ENCODE peak calls at places on chromosomes 11 and 22, in nine cellular contexts. B is CD4-positive, alpha-beta T cell; Z is sigmoid colon; Q is mammary epithelial cell; S is RWPE1; K is GM20000; C is fibroblast of pulmonary artery; W is fibroblast of lung; F is dorsolateral prefrontal cortex. U is an unnamed sample.

GRCh38 chr11:46930089-46930488 is 6.5 kb upstream of the CSTPP1 start:
- DNase-seq in S (no peak), Z (no peak), C (peak; percentile 53), W (no peak), K (no peak), F (no peak), B (no peak), Q (peak; percentile 51), U (no peak)

GRCh38 chr11:2762451-2762850 is 62.7 kb upstream of the KCNQ1OT1 start:
- DNase-seq in C (no peak), Z (no peak), K (no peak), W (no peak), Q (no peak), S (no peak), F (no peak), B (no peak), U (no peak)

GRCh38 chr22:20247010-20247505 is 21.1 kb downstream of the RTN4R start:
- DNase-seq in C (no peak), K (peak; percentile 85), S (no peak), B (no peak), Z (no peak), W (no peak), F (no peak), Q (no peak), U (peak; percentile 43)

GRCh38 chr11:110478410-110478809 is 48.7 kb downstream of the FDX1 start:
- DNase-seq in F (no peak), S (no peak), W (no peak), B (no peak), C (no peak), Q (no peak), Z (no peak), K (no peak), U (no peak)

GRCh38 chr11:104127828-104128227 is 36.1 kb downstream of the PDGFD start:
- DNase-seq in S (peak; percentile 41), Q (peak; percentile 54), B (no peak), C (peak; percentile 57), K (no peak), W (peak; percentile 76), Z (no peak), F (no peak), U (no peak)

GRCh38 chr11:75275581-75275980 is 35.0 kb downstream of the TPBGL start:
- DNase-seq in F (no peak), K (no peak), S (no peak), Z (peak; percentile 73), W (no peak), C (no peak), Q (no peak), B (peak; percentile 82), U (no peak)

GRCh38 chr11:65871811-65872548 is 620 bp downstream of the EFEMP2 start:
- DNase-seq in S (no peak), K (no peak), Z (peak; percentile 78), B (no peak), C (no peak), W (peak; percentile 41), Q (no peak), F (no peak), U (no peak)

GRCh38 chr11:50298182-50298988 is 265.7 kb downstream of the OR4C45 start:
- DNase-seq in Q (no peak), C (peak; percentile 17), W (no peak), F (no peak), Z (no peak), B (no peak), K (no peak), S (no peak), U (no peak)

GRCh38 chr22:22666307-22667091 is 22.1 kb downstream of the GGTLC2 start:
- DNase-seq in F (no peak), B (no peak), C (peak; percentile 52), W (peak; percentile 43), Q (no peak), S (no peak), K (peak; percentile 25), Z (no peak), U (no peak)

GRCh38 chr22:39405346-39406085 is 5.9 kb downstream of the TAB1 start:
- DNase-seq in B (no peak), K (no peak), Z (no peak), C (peak; percentile 75), Q (no peak), S (no peak), F (peak; percentile 80), W (peak; percentile 65), U (no peak)

GRCh38 chr11:76918941-76919386 is 58.2 kb downstream of the ACER3 start:
- DNase-seq in B (no peak), W (peak; percentile 78), Z (no peak), K (peak; percentile 38), C (peak; percentile 78), S (peak; percentile 32), F (no peak), Q (peak; percentile 40), U (peak; percentile 19)

GRCh38 chr22:32325416-32325801 is 32.3 kb upstream of the RFPL3 start:
- DNase-seq in Q (no peak), W (no peak), C (peak; percentile 3), F (no peak), K (no peak), B (no peak), S (no peak), Z (no peak), U (no peak)

GRCh38 chr11:122910775-122911174 is 28.2 kb downstream of the JHY start:
- DNase-seq in F (no peak), Z (no peak), K (no peak), W (peak; percentile 36), S (peak; percentile 24), B (no peak), Q (peak; percentile 8), C (peak; percentile 45), U (no peak)

DNA sequence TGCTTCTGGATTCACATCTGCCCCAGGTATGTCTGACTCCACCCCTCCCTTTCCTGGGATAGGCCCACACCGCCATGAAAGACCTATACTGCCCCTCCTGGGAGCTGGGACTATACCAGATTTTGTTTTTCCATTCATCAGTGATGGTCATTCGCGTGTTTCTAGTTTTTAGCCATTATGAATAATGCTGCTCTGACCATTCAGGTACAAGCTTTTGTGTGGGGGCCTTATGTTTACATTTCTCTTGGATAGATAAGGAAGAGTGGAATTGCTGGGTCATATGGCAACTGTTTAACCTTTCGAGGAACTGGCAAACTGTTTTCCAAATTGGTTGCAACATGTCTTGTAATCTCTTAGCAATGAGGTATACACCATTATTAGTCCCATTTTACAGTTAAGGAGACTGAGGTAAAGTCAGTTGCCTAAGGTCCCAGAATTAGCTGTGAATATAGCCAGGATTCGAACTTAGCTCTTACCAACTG is 1.2 kb upstream of the TBC1D10A start:
- DNase-seq in K (no peak), Q (peak; percentile 46), C (no peak), W (no peak), Z (no peak), B (no peak), S (no peak), F (no peak), U (no peak)
- TF ChIP-seq CTCF in K (no peak), Q (peak; percentile 25), C (no peak), W (no peak), Z (no peak), B (no peak), S (no peak), F (no peak), U (no peak)

GRCh38 chr22:38086942-38087341 is 3.0 kb upstream of the SLC16A8 start:
- DNase-seq in W (no peak), C (no peak), F (no peak), K (no peak), Q (no peak), Z (no peak), B (no peak), S (peak; percentile 38), U (no peak)

GRCh38 chr22:38085056-38085455 is 1.1 kb upstream of the SLC16A8 start:
- DNase-seq in Q (no peak), C (no peak), B (no peak), Z (no peak), K (no peak), F (no peak), W (no peak), S (no peak), U (no peak)

GRCh38 chr22:38085501-38085900 is 1.5 kb upstream of the SLC16A8 start:
- DNase-seq in B (no peak), K (no peak), Z (no peak), Q (no peak), S (no peak), C (no peak), W (no peak), F (no peak), U (no peak)

GRCh38 chr22:38087855-38088254 is 3.9 kb upstream of the SLC16A8 start:
- DNase-seq in F (no peak), Z (no peak), B (no peak), Q (no peak), S (no peak), W (no peak), C (no peak), K (no peak), U (no peak)

GRCh38 chr22:38086001-38086845 is 2.2 kb upstream of the SLC16A8 start:
- DNase-seq in W (no peak), S (no peak), C (no peak), Q (no peak), Z (no peak), F (no peak), B (no peak), K (no peak), U (no peak)
- TF ChIP-seq CTCF in W (no peak), S (no peak), C (no peak), Q (no peak), Z (no peak), F (no peak), B (no peak), K (no peak), U (no peak)

GRCh38 chr11:80240245-80240644 is 799.4 kb upstream of the TENM4 start:
- DNase-seq in B (no peak), K (no peak), C (no peak), Q (no peak), F (no peak), W (no peak), S (no peak), Z (no peak), U (no peak)
- TF ChIP-seq CTCF in B (no peak), K (no peak), C (no peak), Q (no peak), F (no peak), W (no peak), S (no peak), Z (no peak), U (no peak)

GRCh38 chr11:116840224-116840745 is 2.9 kb upstream of the APOA1 start:
- DNase-seq in S (no peak), B (no peak), Q (no peak), C (peak; percentile 44), K (no peak), Z (no peak), W (peak; percentile 66), F (no peak), U (no peak)
- TF ChIP-seq CTCF in S (no peak), B (peak; percentile 14), Q (no peak), C (peak; percentile 45), K (no peak), Z (no peak), W (peak; percentile 49), F (peak; percentile 38), U (no peak)

GRCh38 chr22:33897621-33897910 is 22.7 kb downstream of the LARGE1 start:
- DNase-seq in K (no peak), Q (no peak), Z (no peak), S (no peak), B (no peak), C (no peak), F (no peak), W (no peak), U (no peak)
- TF ChIP-seq CTCF in K (no peak), Q (no peak), Z (no peak), S (no peak), B (no peak), C (no peak), F (no peak), W (no peak), U (no peak)

U was measured in GM12878.